ENCODE peak calls at places on chromosomes 2 and 18, in five cellular contexts. One of them, this sample, is unnamed.

GRCh38 chr2:3357926-3358325 is 19.7 kb downstream of the EIPR1 start:
- DNase-seq in GM12892: no peak
- DNase-seq in A549: no peak
- DNase-seq in ovary: no peak
- DNase-seq in uterus: no peak
- DNase-seq in this sample: no peak

GRCh38 chr2:176446718-176447414 is 177.6 kb downstream of the MTX2 start:
- DNase-seq in GM12892: no peak
- DNase-seq in A549: no peak
- DNase-seq in ovary: no peak
- DNase-seq in uterus: no peak
- DNase-seq in this sample: no peak

GRCh38 chr2:218826791-218827190 is 4.8 kb downstream of the PRKAG3 start:
- DNase-seq in GM12892: no peak
- DNase-seq in A549: no peak
- DNase-seq in ovary: no peak
- DNase-seq in uterus: no peak
- DNase-seq in this sample: no peak

GRCh38 chr2:20682166-20682565 is 15.2 kb downstream of the GDF7 start:
- DNase-seq in GM12892: no peak
- DNase-seq in A549: no peak
- DNase-seq in ovary: no peak
- DNase-seq in uterus: no peak
- DNase-seq in this sample: no peak

GRCh38 chr2:118974103-118974911 is 32.3 kb downstream of the MARCO start:
- DNase-seq in GM12892: no peak
- DNase-seq in A549: peak; percentile 56
- DNase-seq in ovary: no peak
- DNase-seq in uterus: no peak
- DNase-seq in this sample: peak; percentile 33

GRCh38 chr2:239955086-239955988 is 69.8 kb downstream of the NDUFA10 start:
- DNase-seq in GM12892: no peak
- DNase-seq in A549: no peak
- DNase-seq in ovary: no peak
- DNase-seq in uterus: no peak
- DNase-seq in this sample: no peak

GRCh38 chr18:22417496-22418188 is at the start of gene CTAGE1:
- DNase-seq in GM12892: no peak
- DNase-seq in A549: no peak
- DNase-seq in ovary: no peak
- DNase-seq in uterus: no peak
- DNase-seq in this sample: no peak

GRCh38 chr2:33535409-33535808 is 59.0 kb downstream of the RASGRP3 start:
- DNase-seq in GM12892: no peak
- DNase-seq in A549: no peak
- DNase-seq in ovary: no peak
- DNase-seq in uterus: no peak
- DNase-seq in this sample: no peak

GRCh38 chr18:68454511-68455228 is 260.2 kb downstream of the TMX3 start:
- DNase-seq in GM12892: no peak
- DNase-seq in A549: no peak
- DNase-seq in ovary: no peak
- DNase-seq in uterus: no peak
- DNase-seq in this sample: no peak

GRCh38 chr2:55923978-55924325 is 370 bp upstream of the EFEMP1 start:
- DNase-seq in GM12892: no peak
- DNase-seq in A549: peak; percentile 6
- DNase-seq in ovary: no peak
- DNase-seq in uterus: no peak
- DNase-seq in this sample: no peak

GRCh38 chr18:79760881-79761280 is 36.9 kb upstream of the KCNG2 start:
- DNase-seq in GM12892: no peak
- DNase-seq in A549: no peak
- DNase-seq in ovary: no peak
- DNase-seq in uterus: no peak
- DNase-seq in this sample: no peak

GRCh38 chr2:226800941-226801784 is 1.5 kb upstream of the IRS1 start:
- DNase-seq in GM12892: peak; percentile 67
- DNase-seq in A549: peak; percentile 91
- DNase-seq in ovary: peak; percentile 90
- DNase-seq in uterus: peak; percentile 89
- DNase-seq in this sample: peak; percentile 94

GRCh38 chr2:222907790-222908431 is 47.1 kb downstream of the ACSL3 start:
- DNase-seq in GM12892: no peak
- DNase-seq in A549: no peak
- DNase-seq in ovary: no peak
- DNase-seq in uterus: no peak
- DNase-seq in this sample: no peak

GRCh38 chr2:85545780-85546240 is 6.8 kb downstream of the MAT2A start:
- DNase-seq in GM12892: no peak
- DNase-seq in A549: peak; percentile 40
- DNase-seq in ovary: no peak
- DNase-seq in uterus: no peak
- DNase-seq in this sample: no peak

GRCh38 chr2:134715932-134716643 is 2.7 kb downstream of the TMEM163 start:
- DNase-seq in GM12892: no peak
- DNase-seq in A549: no peak
- DNase-seq in ovary: no peak
- DNase-seq in uterus: no peak
- DNase-seq in this sample: no peak

GRCh38 chr2:46134531-46135229 is 162.5 kb upstream of the EPAS1 start:
- DNase-seq in GM12892: no peak
- DNase-seq in A549: no peak
- DNase-seq in ovary: peak; percentile 30
- DNase-seq in uterus: peak; percentile 38
- DNase-seq in this sample: peak; percentile 53

GRCh38 chr2:88283886-88284511 is 113.9 kb downstream of the THNSL2 start:
- DNase-seq in GM12892: no peak
- DNase-seq in A549: no peak
- DNase-seq in ovary: no peak
- DNase-seq in uterus: no peak
- DNase-seq in this sample: no peak

GRCh38 chr2:28021898-28022297 is 131.4 kb downstream of the BABAM2 start:
- DNase-seq in GM12892: no peak
- DNase-seq in A549: no peak
- DNase-seq in ovary: no peak
- DNase-seq in uterus: no peak
- DNase-seq in this sample: no peak

GRCh38 chr18:77144451-77145118 is 12.0 kb upstream of the MBP start:
- DNase-seq in GM12892: no peak
- DNase-seq in A549: no peak
- DNase-seq in ovary: no peak
- DNase-seq in uterus: no peak
- DNase-seq in this sample: no peak

GRCh38 chr2:30807249-30807648 is at the start of gene CAPN13:
- DNase-seq in GM12892: no peak
- DNase-seq in A549: no peak
- DNase-seq in ovary: no peak
- DNase-seq in uterus: no peak
- DNase-seq in this sample: no peak
- TF ChIP-seq POLR2A in GM12892: no peak
- TF ChIP-seq POLR2A in A549: no peak
- TF ChIP-seq POLR2A in ovary: no peak
- TF ChIP-seq POLR2A in uterus: no peak
- TF ChIP-seq POLR2A in this sample: no peak

GRCh38 chr2:69917854-69918253 is 2.9 kb downstream of the MXD1 start:
- DNase-seq in GM12892: no peak
- DNase-seq in A549: peak; percentile 45
- DNase-seq in ovary: no peak
- DNase-seq in uterus: no peak
- DNase-seq in this sample: no peak

GRCh38 chr2:69914235-69915049 is 467 bp upstream of the MXD1 start:
- DNase-seq in GM12892: peak; percentile 95
- DNase-seq in A549: peak; percentile 100
- DNase-seq in ovary: peak; percentile 100
- DNase-seq in uterus: peak; percentile 100
- DNase-seq in this sample: peak; percentile 100

GRCh38 chr2:69918391-69918790 is 3.5 kb downstream of the MXD1 start:
- DNase-seq in GM12892: no peak
- DNase-seq in A549: no peak
- DNase-seq in ovary: no peak
- DNase-seq in uterus: no peak
- DNase-seq in this sample: no peak

GRCh38 chr2:69916151-69916550 is 1.2 kb downstream of the MXD1 start:
- DNase-seq in GM12892: no peak
- DNase-seq in A549: no peak
- DNase-seq in ovary: no peak
- DNase-seq in uterus: no peak
- DNase-seq in this sample: no peak

DNA sequence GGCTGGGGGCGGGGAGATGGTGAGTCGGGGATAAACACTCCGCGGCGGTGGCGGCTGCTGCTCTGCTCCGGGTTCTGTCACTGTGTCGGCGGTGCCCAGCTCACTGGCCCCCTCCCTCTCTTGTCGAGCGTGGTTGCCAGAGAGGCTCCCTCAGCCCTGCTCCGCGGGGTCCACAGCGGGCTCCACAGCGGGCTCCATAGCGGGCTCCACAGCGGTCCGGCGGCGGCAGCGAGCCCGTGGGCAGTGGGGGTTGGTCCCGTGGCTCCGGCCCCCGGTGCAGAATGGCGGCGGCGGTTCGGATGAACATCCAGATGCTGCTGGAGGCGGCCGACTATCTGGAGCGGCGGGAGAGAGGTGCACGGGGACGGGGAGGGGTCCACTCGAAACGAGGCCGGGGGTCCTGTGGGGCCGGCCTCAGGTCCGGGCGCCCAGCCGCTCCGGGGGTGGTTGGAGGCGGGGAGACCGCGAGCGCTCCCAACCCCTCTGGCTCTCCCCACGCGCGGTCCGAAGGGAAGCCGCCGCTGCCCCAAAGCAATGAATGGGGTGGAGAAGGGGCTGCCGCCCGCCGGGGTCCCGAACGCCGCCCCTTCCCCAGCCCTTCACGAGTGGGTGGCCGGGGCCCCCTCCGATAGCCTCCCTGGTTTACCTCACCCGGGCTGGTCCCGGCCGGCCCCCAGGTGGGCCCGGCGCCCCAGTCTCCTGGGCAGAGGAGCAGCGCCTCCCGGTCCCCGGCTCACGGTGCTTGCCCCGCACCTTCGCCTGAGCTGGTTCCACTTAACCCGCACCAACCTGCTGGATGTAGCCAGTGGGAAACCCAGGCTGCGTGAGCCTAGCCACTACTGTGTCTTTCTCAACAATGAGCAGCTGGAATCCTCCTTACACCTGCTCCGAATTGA is at the start of gene MXD1:
- DNase-seq in GM12892: no peak
- DNase-seq in A549: no peak
- DNase-seq in ovary: peak; percentile 15
- DNase-seq in uterus: no peak
- DNase-seq in this sample: no peak
- TF ChIP-seq POLR2A in GM12892: no peak
- TF ChIP-seq POLR2A in A549: peak; percentile 70
- TF ChIP-seq POLR2A in ovary: peak; percentile 92
- TF ChIP-seq POLR2A in uterus: peak; percentile 93
- TF ChIP-seq POLR2A in this sample: peak; percentile 88

DNA sequence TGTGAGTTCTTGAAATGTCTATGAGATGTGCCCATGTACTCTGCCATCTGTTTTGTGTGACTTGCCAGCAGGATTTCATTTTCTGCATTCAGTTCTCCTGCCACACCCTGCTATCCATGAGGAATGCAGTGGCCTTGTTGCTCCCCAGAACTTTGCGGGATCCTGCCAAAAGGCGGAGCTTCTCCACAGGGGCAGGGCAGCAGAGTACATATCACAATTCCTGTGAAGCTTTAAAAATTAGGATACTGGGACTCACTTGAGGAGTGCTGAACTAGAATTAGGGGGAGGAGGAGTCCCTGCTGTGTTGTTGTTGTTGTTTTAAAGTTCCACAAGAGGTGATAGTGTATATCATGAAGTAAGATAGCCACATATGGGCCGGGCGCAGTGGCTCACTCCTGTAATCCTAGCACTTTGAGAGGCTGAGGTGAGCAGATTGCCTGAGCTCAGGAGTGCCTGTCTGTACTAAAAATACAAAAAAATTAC is 76.4 kb downstream of the TANC1 start:
- DNase-seq in GM12892: no peak
- DNase-seq in A549: no peak
- DNase-seq in ovary: no peak
- DNase-seq in uterus: no peak
- DNase-seq in this sample: no peak
- TF ChIP-seq POLR2A in GM12892: no peak
- TF ChIP-seq POLR2A in A549: no peak
- TF ChIP-seq POLR2A in ovary: no peak
- TF ChIP-seq POLR2A in uterus: no peak
- TF ChIP-seq POLR2A in this sample: no peak

DNA sequence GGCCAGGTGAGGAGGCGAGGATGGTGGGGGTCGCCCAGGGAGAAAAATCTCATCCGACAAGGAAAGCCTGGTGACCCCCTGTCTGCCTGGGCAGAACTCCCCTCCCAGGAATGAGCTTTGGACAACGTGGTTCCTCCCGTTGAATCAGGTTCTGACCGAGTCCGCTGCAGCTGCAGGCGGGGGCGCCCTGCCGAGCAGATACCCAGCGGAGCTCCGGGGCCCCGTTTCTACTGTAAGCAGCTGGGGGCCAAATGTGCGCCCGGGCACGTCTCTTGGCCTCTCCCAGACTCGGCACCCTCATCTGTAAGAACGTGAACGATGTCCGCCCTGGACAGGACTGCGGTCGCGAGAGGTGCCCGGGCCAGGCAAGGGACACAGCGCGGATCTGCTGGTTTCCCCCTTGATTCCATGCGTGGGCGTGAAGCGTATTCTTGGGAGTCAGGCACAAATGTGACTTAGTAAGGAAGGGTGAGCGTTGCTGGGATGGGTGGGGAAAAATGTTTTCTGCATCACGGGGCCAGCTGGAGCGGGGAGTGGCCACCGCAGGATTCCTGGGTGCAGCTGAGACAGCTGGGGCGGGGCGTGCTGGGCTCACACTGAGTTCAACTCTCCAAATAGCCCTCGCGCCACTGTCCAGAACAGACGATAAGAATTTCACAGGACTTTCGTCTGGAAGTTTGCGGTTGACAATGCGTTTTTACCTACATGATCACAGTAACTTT is 20.2 kb upstream of the TUBB6 start:
- DNase-seq in GM12892: no peak
- DNase-seq in A549: peak; percentile 40
- DNase-seq in ovary: peak; percentile 72
- DNase-seq in uterus: peak; percentile 84
- DNase-seq in this sample: peak; percentile 95
- TF ChIP-seq POLR2A in GM12892: no peak
- TF ChIP-seq POLR2A in A549: no peak
- TF ChIP-seq POLR2A in ovary: no peak
- TF ChIP-seq POLR2A in uterus: no peak
- TF ChIP-seq POLR2A in this sample: no peak

This sample was measured in lower leg skin.